ENCODE peak calls at places on chromosomes 13 and 19, in five cellular contexts. F is heart right ventricle, X is HFF-Myc, V is pancreas, Q is transverse colon. W is an unnamed sample.
A peak's percentile ranks its signal among the peaks of the same experiment; 100 is the strongest.

GRCh38 chr13:113196970-113197737 is 11.3 kb downstream of the PCID2 start:
- DNase-seq in F (no peak), X (no peak), V (no peak), Q (no peak), W (no peak)

GRCh38 chr13:113901642-113902041 is 37.8 kb upstream of the GAS6 start:
- DNase-seq in F (no peak), X (no peak), V (no peak), Q (no peak), W (no peak)

GRCh38 chr19:40147693-40148347 is 43.4 kb upstream of the MAP3K10 start:
- DNase-seq in F (no peak), X (peak; percentile 83), V (no peak), Q (peak; percentile 11), W (peak; percentile 79)

GRCh38 chr19:799076-799881 is 2.0 kb downstream of the PTBP1 start:
- DNase-seq in F (no peak), X (no peak), V (peak; percentile 56), Q (peak; percentile 37), W (peak; percentile 75)

GRCh38 chr19:57888107-57888493 is 737 bp downstream of the ZNF814 start:
- DNase-seq in F (no peak), X (no peak), V (no peak), Q (no peak), W (no peak)

GRCh38 chr13:43924549-43925245 is 45.0 kb downstream of the LACC1 start:
- DNase-seq in F (no peak), X (no peak), V (no peak), Q (no peak), W (no peak)

GRCh38 chr13:76019421-76020044 is 383.4 kb downstream of the LMO7 start:
- DNase-seq in F (peak; percentile 12), X (no peak), V (no peak), Q (no peak), W (no peak)

GRCh38 chr19:5191091-5191490 is 149.5 kb downstream of the PTPRS start:
- DNase-seq in F (no peak), X (no peak), V (no peak), Q (no peak), W (peak; percentile 16)

GRCh38 chr13:52405767-52406494 is at the start of gene THSD1:
- DNase-seq in F (peak; percentile 86), X (peak; percentile 6), V (peak; percentile 21), Q (peak; percentile 24), W (peak; percentile 37)

GRCh38 chr19:33681081-33681680 is 59.4 kb downstream of the CHST8 start:
- DNase-seq in F (no peak), X (no peak), V (no peak), Q (no peak), W (no peak)

GRCh38 chr19:35975608-35976214 is 19.3 kb upstream of the SDHAF1 start:
- DNase-seq in F (no peak), X (no peak), V (no peak), Q (no peak), W (peak; percentile 33)

GRCh38 chr19:56321981-56322558 is 7.4 kb upstream of the ZSCAN5A start:
- DNase-seq in F (no peak), X (no peak), V (no peak), Q (no peak), W (no peak)

GRCh38 chr19:16435999-16436650 is 35.6 kb downstream of the EPS15L1 start:
- DNase-seq in F (no peak), X (no peak), V (no peak), Q (no peak), W (peak; percentile 26)

GRCh38 chr19:14775855-14776254 is 2.5 kb downstream of the ADGRE2 start:
- DNase-seq in F (peak; percentile 24), X (no peak), V (no peak), Q (peak; percentile 17), W (no peak)

GRCh38 chr13:23570099-23570926 is at the start of gene TNFRSF19:
- DNase-seq in F (peak; percentile 40), X (peak; percentile 54), V (no peak), Q (no peak), W (peak; percentile 77)

GRCh38 chr19:44684892-44685847 is 13.8 kb upstream of the CEACAM16 start:
- DNase-seq in F (peak; percentile 40), X (peak; percentile 88), V (no peak), Q (peak; percentile 41), W (peak; percentile 94)

GRCh38 chr13:28337196-28338045 is 157.5 kb downstream of the FLT1 start:
- DNase-seq in F (no peak), X (peak; percentile 79), V (no peak), Q (no peak), W (peak; percentile 83)

GRCh38 chr13:43269037-43269476 is 245.7 kb downstream of the DNAJC15 start:
- DNase-seq in F (no peak), X (peak; percentile 76), V (peak; percentile 57), Q (peak; percentile 62), W (peak; percentile 94)

GRCh38 chr19:27824108-27824507 is 1388.8 kb downstream of the UQCRFS1 start:
- DNase-seq in F (no peak), X (no peak), V (no peak), Q (no peak), W (no peak)

GRCh38 chr19:51272183-51272817 is 21.4 kb downstream of the SIGLECL1 start:
- DNase-seq in F (no peak), X (no peak), V (no peak), Q (no peak), W (no peak)

GRCh38 chr19:10230155-10230903 is 802 bp downstream of the S1PR2 start:
- DNase-seq in F (peak; percentile 56), X (no peak), V (peak; percentile 30), Q (peak; percentile 51), W (no peak)

GRCh38 chr13:37134411-37135041 is 29.1 kb upstream of the CSNK1A1L start:
- DNase-seq in F (no peak), X (no peak), V (no peak), Q (no peak), W (peak; percentile 96)

GRCh38 chr19:27806471-27807070 is 1406.4 kb downstream of the UQCRFS1 start:
- DNase-seq in F (no peak), X (no peak), V (no peak), Q (no peak), W (no peak)

GRCh38 chr13:29339386-29340272 is 255.9 kb downstream of the SLC7A1 start:
- DNase-seq in F (no peak), X (no peak), V (no peak), Q (no peak), W (no peak)

GRCh38 chr13:46648166-46648607 is 95.2 kb downstream of the LRCH1 start:
- DNase-seq in F (no peak), X (no peak), V (peak; percentile 43), Q (peak; percentile 64), W (no peak)

GRCh38 chr13:33678906-33679657 is 138.9 kb upstream of the RFC3 start:
- DNase-seq in F (peak; percentile 36), X (no peak), V (peak; percentile 77), Q (peak; percentile 62), W (peak; percentile 87)

GRCh38 chr19:10290876-10291553 is 1.3 kb downstream of the ICAM5 start:
- DNase-seq in F (peak; percentile 64), X (no peak), V (peak; percentile 35), Q (peak; percentile 76), W (peak; percentile 56)

GRCh38 chr13:106095406-106095805 is 440.1 kb downstream of the EFNB2 start:
- DNase-seq in F (no peak), X (no peak), V (no peak), Q (no peak), W (no peak)

GRCh38 chr13:23510544-23510916 is 59.7 kb upstream of the TNFRSF19 start:
- DNase-seq in F (no peak), X (no peak), V (no peak), Q (no peak), W (peak; percentile 81)

GRCh38 chr13:51113969-51114368 is 2.9 kb upstream of the C13orf42 start:
- DNase-seq in F (no peak), X (no peak), V (no peak), Q (no peak), W (no peak)

GRCh38 chr13:99431927-99432636 is 69.2 kb upstream of the TM9SF2 start:
- DNase-seq in F (no peak), X (no peak), V (no peak), Q (no peak), W (no peak)

GRCh38 chr13:99435116-99435515 is 66.2 kb upstream of the TM9SF2 start:
- DNase-seq in F (no peak), X (no peak), V (no peak), Q (no peak), W (no peak)

GRCh38 chr13:99433543-99434075 is 67.7 kb upstream of the TM9SF2 start:
- DNase-seq in F (no peak), X (no peak), V (no peak), Q (no peak), W (no peak)

GRCh38 chr13:99434258-99434788 is 66.9 kb upstream of the TM9SF2 start:
- DNase-seq in F (no peak), X (no peak), V (no peak), Q (peak; percentile 44), W (no peak)

GRCh38 chr13:99432637-99433542 is 68.4 kb upstream of the TM9SF2 start:
- DNase-seq in F (peak; percentile 55), X (no peak), V (no peak), Q (peak; percentile 62), W (peak; percentile 58)
- H3K4me3 ChIP-seq in F (peak overlapping the region; percentile 33), X (no peak overlapping the region), V (no peak overlapping the region), Q (peak overlapping the region; percentile 23), W (peak overlapping the region; percentile 41)

DNA sequence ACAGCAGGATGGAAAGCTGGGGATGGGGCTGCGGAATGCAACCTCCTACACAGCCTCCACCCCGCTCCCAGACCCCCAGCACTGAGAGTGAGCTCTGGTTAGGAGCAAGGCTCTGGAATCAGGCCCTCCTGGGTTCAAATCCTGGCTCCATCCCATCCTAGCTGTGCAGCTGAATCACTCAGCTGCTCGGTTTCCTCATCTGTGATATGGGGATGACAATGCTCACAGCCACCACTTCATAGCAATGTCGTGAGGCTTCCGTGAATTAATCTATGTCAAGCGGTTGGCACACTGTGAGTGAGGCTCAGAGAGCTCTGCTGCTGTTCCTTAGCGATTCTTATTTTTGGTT is 538 bp downstream of the ACP7 start:
- DNase-seq in F (no peak), X (no peak), V (no peak), Q (no peak), W (no peak)
- H3K4me3 ChIP-seq in F (no peak overlapping the region), X (no peak overlapping the region), V (no peak overlapping the region), Q (no peak overlapping the region), W (no peak overlapping the region)

GRCh38 chr13:96836733-96837132 is 157.5 kb downstream of the OXGR1 start:
- DNase-seq in F (no peak), X (no peak), V (no peak), Q (no peak), W (no peak)

GRCh38 chr13:96834626-96835025 is 159.7 kb downstream of the OXGR1 start:
- DNase-seq in F (no peak), X (no peak), V (no peak), Q (no peak), W (no peak)

GRCh38 chr13:96837809-96838208 is 156.5 kb downstream of the OXGR1 start:
- DNase-seq in F (no peak), X (no peak), V (no peak), Q (no peak), W (no peak)

GRCh38 chr13:96835591-96835990 is 158.7 kb downstream of the OXGR1 start:
- DNase-seq in F (no peak), X (no peak), V (no peak), Q (no peak), W (no peak)
- H3K4me3 ChIP-seq in F (no peak overlapping the region), X (no peak overlapping the region), V (no peak overlapping the region), Q (no peak overlapping the region), W (no peak overlapping the region)

DNA sequence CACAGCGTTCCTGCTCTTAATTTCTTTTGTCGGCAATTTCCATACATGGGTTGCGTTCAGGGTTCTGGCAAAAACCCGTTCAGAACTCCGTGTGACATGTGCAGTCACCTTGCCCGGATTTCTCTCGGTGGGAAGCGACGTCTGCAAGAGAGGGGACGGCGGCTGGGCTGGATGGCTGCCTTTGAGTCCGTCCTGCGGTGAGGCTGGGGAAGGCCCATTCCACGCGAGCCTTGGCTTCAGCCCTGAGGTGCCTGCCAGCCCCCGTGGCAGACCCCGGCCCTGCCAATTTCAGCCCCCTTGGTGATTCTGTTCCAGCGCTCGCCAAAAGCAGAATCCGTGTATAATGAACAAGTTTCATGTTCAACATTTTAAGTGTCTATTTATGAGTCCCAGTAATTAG is 72.6 kb upstream of the TSHZ3 start:
- DNase-seq in F (no peak), X (no peak), V (no peak), Q (no peak), W (no peak)
- H3K4me3 ChIP-seq in F (no peak overlapping the region), X (no peak overlapping the region), V (no peak overlapping the region), Q (no peak overlapping the region), W (no peak overlapping the region)